ENCODE peak calls at places on chromosomes 2 and 18, in five cellular contexts. One of them, this sample, is unnamed.
A peak's percentile ranks its signal among the peaks of the same experiment; 100 is the strongest.

GRCh38 chr2:1140389-1141003 is 189.8 kb downstream of the SNTG2 start:
- DNase-seq in body of pancreas: peak; percentile 37
- DNase-seq in vagina: no peak
- DNase-seq in tibial artery: no peak
- DNase-seq in iPS DF 6.9: peak; percentile 54
- DNase-seq in this sample: no peak

GRCh38 chr2:159091981-159092380 is 123.5 kb downstream of the TANC1 start:
- DNase-seq in body of pancreas: no peak
- DNase-seq in vagina: no peak
- DNase-seq in tibial artery: no peak
- DNase-seq in iPS DF 6.9: no peak
- DNase-seq in this sample: no peak

GRCh38 chr2:122341007-122341406 is 585.6 kb downstream of the TSN start:
- DNase-seq in body of pancreas: no peak
- DNase-seq in vagina: no peak
- DNase-seq in tibial artery: no peak
- DNase-seq in iPS DF 6.9: no peak
- DNase-seq in this sample: no peak

GRCh38 chr18:75482880-75483279 is 55.4 kb upstream of the SMIM21 start:
- DNase-seq in body of pancreas: no peak
- DNase-seq in vagina: no peak
- DNase-seq in tibial artery: no peak
- DNase-seq in iPS DF 6.9: no peak
- DNase-seq in this sample: no peak

GRCh38 chr18:76480913-76481312 is 14.1 kb downstream of the ZNF516 start:
- DNase-seq in body of pancreas: no peak
- DNase-seq in vagina: no peak
- DNase-seq in tibial artery: no peak
- DNase-seq in iPS DF 6.9: no peak
- DNase-seq in this sample: no peak

GRCh38 chr18:34659579-34660517 is 50.2 kb upstream of the DTNA start:
- DNase-seq in body of pancreas: peak; percentile 90
- DNase-seq in vagina: no peak
- DNase-seq in tibial artery: peak; percentile 90
- DNase-seq in iPS DF 6.9: peak; percentile 68
- DNase-seq in this sample: peak; percentile 90

GRCh38 chr2:107248932-107249331 is 363.0 kb upstream of the ST6GAL2 start:
- DNase-seq in body of pancreas: no peak
- DNase-seq in vagina: no peak
- DNase-seq in tibial artery: no peak
- DNase-seq in iPS DF 6.9: no peak
- DNase-seq in this sample: no peak

GRCh38 chr2:132424526-132425121 is 8.0 kb downstream of the GPR39 start:
- DNase-seq in body of pancreas: peak; percentile 31
- DNase-seq in vagina: no peak
- DNase-seq in tibial artery: no peak
- DNase-seq in iPS DF 6.9: no peak
- DNase-seq in this sample: no peak

GRCh38 chr2:134722728-134723127 is 3.9 kb upstream of the TMEM163 start:
- DNase-seq in body of pancreas: no peak
- DNase-seq in vagina: no peak
- DNase-seq in tibial artery: no peak
- DNase-seq in iPS DF 6.9: no peak
- DNase-seq in this sample: no peak

GRCh38 chr2:40384714-40385113 is 67.2 kb downstream of the SLC8A1 start:
- DNase-seq in body of pancreas: no peak
- DNase-seq in vagina: no peak
- DNase-seq in tibial artery: no peak
- DNase-seq in iPS DF 6.9: no peak
- DNase-seq in this sample: no peak

GRCh38 chr2:3669656-3670055 is 11.7 kb downstream of the ALLC start:
- DNase-seq in body of pancreas: no peak
- DNase-seq in vagina: peak; percentile 93
- DNase-seq in tibial artery: no peak
- DNase-seq in iPS DF 6.9: no peak
- DNase-seq in this sample: no peak

GRCh38 chr2:22855761-22856184 is 529.2 kb upstream of the KLHL29 start:
- DNase-seq in body of pancreas: no peak
- DNase-seq in vagina: no peak
- DNase-seq in tibial artery: no peak
- DNase-seq in iPS DF 6.9: no peak
- DNase-seq in this sample: no peak

GRCh38 chr2:53945538-53945937 is 25.3 kb downstream of the PSME4 start:
- DNase-seq in body of pancreas: no peak
- DNase-seq in vagina: no peak
- DNase-seq in tibial artery: no peak
- DNase-seq in iPS DF 6.9: no peak
- DNase-seq in this sample: no peak

GRCh38 chr2:95386031-95386430 is 16.5 kb upstream of the FAHD2A start:
- DNase-seq in body of pancreas: no peak
- DNase-seq in vagina: no peak
- DNase-seq in tibial artery: no peak
- DNase-seq in iPS DF 6.9: no peak
- DNase-seq in this sample: no peak

GRCh38 chr2:166411473-166412230 is 35.9 kb upstream of the SCN9A start:
- DNase-seq in body of pancreas: no peak
- DNase-seq in vagina: no peak
- DNase-seq in tibial artery: no peak
- DNase-seq in iPS DF 6.9: no peak
- DNase-seq in this sample: no peak

GRCh38 chr2:18046558-18046957 is 168.1 kb downstream of the KCNS3 start:
- DNase-seq in body of pancreas: no peak
- DNase-seq in vagina: no peak
- DNase-seq in tibial artery: no peak
- DNase-seq in iPS DF 6.9: no peak
- DNase-seq in this sample: peak; percentile 21

GRCh38 chr2:215401896-215402379 is 33.9 kb downstream of the FN1 start:
- DNase-seq in body of pancreas: no peak
- DNase-seq in vagina: no peak
- DNase-seq in tibial artery: no peak
- DNase-seq in iPS DF 6.9: no peak
- DNase-seq in this sample: no peak

GRCh38 chr18:62986490-62986889 is 271.1 kb downstream of the PHLPP1 start:
- DNase-seq in body of pancreas: no peak
- DNase-seq in vagina: no peak
- DNase-seq in tibial artery: no peak
- DNase-seq in iPS DF 6.9: no peak
- DNase-seq in this sample: no peak

GRCh38 chr2:46239175-46239846 is 57.9 kb upstream of the EPAS1 start:
- DNase-seq in body of pancreas: no peak
- DNase-seq in vagina: no peak
- DNase-seq in tibial artery: no peak
- DNase-seq in iPS DF 6.9: no peak
- DNase-seq in this sample: no peak

GRCh38 chr18:28357785-28358401 is 181.0 kb upstream of the CDH2 start:
- DNase-seq in body of pancreas: no peak
- DNase-seq in vagina: no peak
- DNase-seq in tibial artery: no peak
- DNase-seq in iPS DF 6.9: peak; percentile 55
- DNase-seq in this sample: no peak

GRCh38 chr2:119197125-119197403 is 26.6 kb upstream of the STEAP3 start:
- DNase-seq in body of pancreas: no peak
- DNase-seq in vagina: no peak
- DNase-seq in tibial artery: no peak
- DNase-seq in iPS DF 6.9: no peak
- DNase-seq in this sample: no peak

GRCh38 chr2:37676274-37676673 is 4.8 kb upstream of the CDC42EP3 start:
- DNase-seq in body of pancreas: no peak
- DNase-seq in vagina: no peak
- DNase-seq in tibial artery: no peak
- DNase-seq in iPS DF 6.9: no peak
- DNase-seq in this sample: no peak

GRCh38 chr18:31877900-31878299 is 65.0 kb downstream of the TRAPPC8 start:
- DNase-seq in body of pancreas: no peak
- DNase-seq in vagina: no peak
- DNase-seq in tibial artery: no peak
- DNase-seq in iPS DF 6.9: no peak
- DNase-seq in this sample: no peak

GRCh38 chr2:133458280-133458679 is 110.0 kb downstream of the NCKAP5 start:
- DNase-seq in body of pancreas: no peak
- DNase-seq in vagina: no peak
- DNase-seq in tibial artery: no peak
- DNase-seq in iPS DF 6.9: no peak
- DNase-seq in this sample: no peak

GRCh38 chr2:238128061-238129040 is 10.1 kb upstream of the KLHL30 start:
- DNase-seq in body of pancreas: no peak
- DNase-seq in vagina: no peak
- DNase-seq in tibial artery: no peak
- DNase-seq in iPS DF 6.9: no peak
- DNase-seq in this sample: no peak

GRCh38 chr2:144452169-144453038 is 67.5 kb downstream of the ZEB2 start:
- DNase-seq in body of pancreas: no peak
- DNase-seq in vagina: no peak
- DNase-seq in tibial artery: no peak
- DNase-seq in iPS DF 6.9: no peak
- DNase-seq in this sample: no peak

GRCh38 chr2:61463769-61464475 is 7.0 kb downstream of the USP34 start:
- DNase-seq in body of pancreas: no peak
- DNase-seq in vagina: no peak
- DNase-seq in tibial artery: no peak
- DNase-seq in iPS DF 6.9: no peak
- DNase-seq in this sample: no peak

GRCh38 chr18:21361297-21361880 is 119.4 kb downstream of the GREB1L start:
- DNase-seq in body of pancreas: no peak
- DNase-seq in vagina: no peak
- DNase-seq in tibial artery: no peak
- DNase-seq in iPS DF 6.9: no peak
- DNase-seq in this sample: no peak

GRCh38 chr2:1136807-1137663 is 186.4 kb downstream of the SNTG2 start:
- DNase-seq in body of pancreas: no peak
- DNase-seq in vagina: no peak
- DNase-seq in tibial artery: no peak
- DNase-seq in iPS DF 6.9: no peak
- DNase-seq in this sample: no peak

GRCh38 chr2:239889641-239890055 is 135.5 kb downstream of the NDUFA10 start:
- DNase-seq in body of pancreas: no peak
- DNase-seq in vagina: no peak
- DNase-seq in tibial artery: no peak
- DNase-seq in iPS DF 6.9: no peak
- DNase-seq in this sample: no peak

GRCh38 chr2:240655931-240656886 is 26.5 kb downstream of the AQP12B start:
- DNase-seq in body of pancreas: no peak
- DNase-seq in vagina: no peak
- DNase-seq in tibial artery: no peak
- DNase-seq in iPS DF 6.9: no peak
- DNase-seq in this sample: no peak

GRCh38 chr2:55901941-55902340 is 21.6 kb downstream of the EFEMP1 start:
- DNase-seq in body of pancreas: no peak
- DNase-seq in vagina: no peak
- DNase-seq in tibial artery: no peak
- DNase-seq in iPS DF 6.9: no peak
- DNase-seq in this sample: no peak

GRCh38 chr2:231951452-231951851 is 10.1 kb upstream of the DIS3L2 start:
- DNase-seq in body of pancreas: no peak
- DNase-seq in vagina: no peak
- DNase-seq in tibial artery: no peak
- DNase-seq in iPS DF 6.9: no peak
- DNase-seq in this sample: no peak

GRCh38 chr2:217723078-217723477 is 279.7 kb downstream of the TNS1 start:
- DNase-seq in body of pancreas: no peak
- DNase-seq in vagina: no peak
- DNase-seq in tibial artery: no peak
- DNase-seq in iPS DF 6.9: no peak
- DNase-seq in this sample: no peak

GRCh38 chr2:30177440-30177839 is 30.6 kb downstream of the YPEL5 start:
- DNase-seq in body of pancreas: no peak
- DNase-seq in vagina: no peak
- DNase-seq in tibial artery: no peak
- DNase-seq in iPS DF 6.9: no peak
- DNase-seq in this sample: no peak

GRCh38 chr2:233531880-233532458 is 34.6 kb downstream of the USP40 start:
- DNase-seq in body of pancreas: no peak
- DNase-seq in vagina: no peak
- DNase-seq in tibial artery: no peak
- DNase-seq in iPS DF 6.9: no peak
- DNase-seq in this sample: no peak

GRCh38 chr2:233535276-233535675 is 31.3 kb downstream of the USP40 start:
- DNase-seq in body of pancreas: no peak
- DNase-seq in vagina: no peak
- DNase-seq in tibial artery: no peak
- DNase-seq in iPS DF 6.9: no peak
- DNase-seq in this sample: no peak

GRCh38 chr2:233530381-233530780 is 36.2 kb downstream of the USP40 start:
- DNase-seq in body of pancreas: no peak
- DNase-seq in vagina: no peak
- DNase-seq in tibial artery: no peak
- DNase-seq in iPS DF 6.9: no peak
- DNase-seq in this sample: no peak

GRCh38 chr2:233528182-233528581 is 38.4 kb downstream of the USP40 start:
- DNase-seq in body of pancreas: no peak
- DNase-seq in vagina: no peak
- DNase-seq in tibial artery: no peak
- DNase-seq in iPS DF 6.9: no peak
- DNase-seq in this sample: no peak

DNA sequence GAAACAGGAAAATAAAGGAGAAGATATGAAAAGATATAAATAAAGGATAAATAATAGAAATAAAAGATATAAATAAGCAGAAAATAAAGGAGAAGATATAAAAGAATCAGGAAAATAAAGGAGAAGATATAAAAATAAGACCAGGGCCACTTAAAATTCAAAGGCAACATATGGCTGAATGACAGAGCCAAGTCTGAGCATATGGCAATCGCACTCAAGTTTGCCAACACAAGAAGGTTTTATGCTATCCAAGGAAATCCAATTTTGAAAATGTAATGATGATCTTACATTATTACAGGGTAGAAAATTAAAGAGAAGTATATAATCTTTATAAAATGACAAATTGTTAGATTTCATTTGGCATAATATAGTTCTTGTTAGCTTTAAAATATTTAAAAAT is 33.6 kb downstream of the USP40 start:
- DNase-seq in body of pancreas: no peak
- DNase-seq in vagina: no peak
- DNase-seq in tibial artery: no peak
- DNase-seq in iPS DF 6.9: no peak
- DNase-seq in this sample: no peak
- H3K27ac ChIP-seq in body of pancreas: no peak overlapping the region
- H3K27ac ChIP-seq in vagina: no peak overlapping the region
- H3K27ac ChIP-seq in tibial artery: no peak overlapping the region
- H3K27ac ChIP-seq in iPS DF 6.9: no peak overlapping the region
- H3K27ac ChIP-seq in this sample: no peak overlapping the region

GRCh38 chr2:230224458-230224857 is 1.1 kb upstream of the SP140 start:
- DNase-seq in body of pancreas: no peak
- DNase-seq in vagina: no peak
- DNase-seq in tibial artery: no peak
- DNase-seq in iPS DF 6.9: no peak
- DNase-seq in this sample: no peak
- H3K4me3 ChIP-seq in body of pancreas: no peak overlapping the region
- H3K4me3 ChIP-seq in vagina: no peak overlapping the region
- H3K4me3 ChIP-seq in tibial artery: no peak overlapping the region
- H3K4me3 ChIP-seq in iPS DF 6.9: no peak overlapping the region
- H3K4me3 ChIP-seq in this sample: no peak overlapping the region

GRCh38 chr2:45237850-45238542 is 228.7 kb upstream of the SIX2 start:
- DNase-seq in body of pancreas: no peak
- DNase-seq in vagina: no peak
- DNase-seq in tibial artery: peak; percentile 76
- DNase-seq in iPS DF 6.9: no peak
- DNase-seq in this sample: peak; percentile 93
- H3K27ac ChIP-seq in body of pancreas: no peak overlapping the region
- H3K27ac ChIP-seq in vagina: peak overlapping the region; percentile 47
- H3K27ac ChIP-seq in tibial artery: peak overlapping the region; percentile 26
- H3K27ac ChIP-seq in iPS DF 6.9: no peak overlapping the region
- H3K27ac ChIP-seq in this sample: peak overlapping the region; percentile 91

GRCh38 chr18:2846241-2846637 is 567 bp upstream of the EMILIN2 start:
- DNase-seq in body of pancreas: no peak
- DNase-seq in vagina: no peak
- DNase-seq in tibial artery: peak; percentile 37
- DNase-seq in iPS DF 6.9: no peak
- DNase-seq in this sample: no peak
- H3K4me3 ChIP-seq in body of pancreas: no peak overlapping the region
- H3K4me3 ChIP-seq in vagina: peak overlapping the region; percentile 55
- H3K4me3 ChIP-seq in tibial artery: peak overlapping the region; percentile 51
- H3K4me3 ChIP-seq in iPS DF 6.9: peak overlapping the region; percentile 69
- H3K4me3 ChIP-seq in this sample: peak overlapping the region; percentile 42

This sample was measured in gastrocnemius medialis.